ENCODE peak calls at places on chromosomes 1 and 21, in eight cellular contexts. L, O, R, S, M, X, A and B are unnamed samples.

GRCh38 chr1:23403038-23403336 is 21.6 kb downstream of the TCEA3 start:
- DNase-seq in L (no peak), O (no peak), R (peak; percentile 44), S (peak; percentile 48), M (peak; percentile 68), X (peak; percentile 84), A (no peak), B (no peak)

GRCh38 chr1:54384921-54385726 is 21.1 kb downstream of the SSBP3 start:
- DNase-seq in L (no peak), O (no peak), R (no peak), S (no peak), M (no peak), X (peak; percentile 21), A (no peak), B (no peak)

GRCh38 chr1:89820423-89821321 is at the start of gene LRRC8D:
- DNase-seq in L (peak; percentile 93), O (peak; percentile 87), R (peak; percentile 76), S (peak; percentile 75), M (peak; percentile 89), X (peak; percentile 94), A (peak; percentile 72), B (peak; percentile 89)

GRCh38 chr21:38476385-38476784 is 21.9 kb downstream of the ERG start:
- DNase-seq in L (no peak), O (no peak), R (no peak), S (no peak), M (no peak), X (peak; percentile 92), A (no peak), B (peak; percentile 79)

GRCh38 chr1:222009105-222009730 is 267.3 kb upstream of the DUSP10 start:
- DNase-seq in L (no peak), O (peak; percentile 19), R (no peak), S (no peak), M (no peak), X (peak; percentile 33), A (no peak), B (peak; percentile 6)

GRCh38 chr1:182430263-182431068 is 19.5 kb upstream of the RGSL1 start:
- DNase-seq in L (no peak), O (no peak), R (no peak), S (no peak), M (no peak), X (peak; percentile 85), A (no peak), B (peak; percentile 11)

GRCh38 chr1:218209351-218209861 is 75.7 kb upstream of the RRP15 start:
- DNase-seq in L (no peak), O (no peak), R (peak; percentile 5), S (no peak), M (no peak), X (no peak), A (no peak), B (no peak)

GRCh38 chr1:185439727-185440415 is 122.8 kb upstream of the IVNS1ABP start:
- DNase-seq in L (no peak), O (no peak), R (peak; percentile 15), S (no peak), M (peak; percentile 58), X (no peak), A (no peak), B (peak; percentile 56)

GRCh38 chr1:16175610-16176553 is 20.0 kb upstream of the EPHA2 start:
- DNase-seq in L (peak; percentile 93), O (peak; percentile 87), R (no peak), S (peak; percentile 94), M (peak; percentile 95), X (no peak), A (no peak), B (no peak)

GRCh38 chr1:225866981-225867380 is 15.2 kb downstream of the TMEM63A start:
- DNase-seq in L (no peak), O (no peak), R (no peak), S (no peak), M (no peak), X (peak; percentile 61), A (no peak), B (no peak)

GRCh38 chr1:240878631-240879030 is 266.7 kb upstream of the GREM2 start:
- DNase-seq in L (no peak), O (no peak), R (no peak), S (no peak), M (no peak), X (no peak), A (no peak), B (no peak)

GRCh38 chr1:179079113-179079761 is 2.6 kb upstream of the TOR3A start:
- DNase-seq in L (no peak), O (peak; percentile 58), R (no peak), S (no peak), M (peak; percentile 64), X (peak; percentile 83), A (no peak), B (peak; percentile 81)

GRCh38 chr1:36883315-36883949 is 150.9 kb downstream of the GRIK3 start:
- DNase-seq in L (no peak), O (no peak), R (no peak), S (no peak), M (no peak), X (no peak), A (no peak), B (no peak)

GRCh38 chr1:220271706-220272046 is 577 bp downstream of the RAB3GAP2 start:
- DNase-seq in L (no peak), O (peak; percentile 22), R (peak; percentile 7), S (peak; percentile 35), M (peak; percentile 14), X (peak; percentile 31), A (no peak), B (no peak)

GRCh38 chr1:46133181-46133658 is 791 bp upstream of the PIK3R3 start:
- DNase-seq in L (no peak), O (no peak), R (peak; percentile 61), S (no peak), M (peak; percentile 80), X (no peak), A (peak; percentile 61), B (peak; percentile 88)

DNA sequence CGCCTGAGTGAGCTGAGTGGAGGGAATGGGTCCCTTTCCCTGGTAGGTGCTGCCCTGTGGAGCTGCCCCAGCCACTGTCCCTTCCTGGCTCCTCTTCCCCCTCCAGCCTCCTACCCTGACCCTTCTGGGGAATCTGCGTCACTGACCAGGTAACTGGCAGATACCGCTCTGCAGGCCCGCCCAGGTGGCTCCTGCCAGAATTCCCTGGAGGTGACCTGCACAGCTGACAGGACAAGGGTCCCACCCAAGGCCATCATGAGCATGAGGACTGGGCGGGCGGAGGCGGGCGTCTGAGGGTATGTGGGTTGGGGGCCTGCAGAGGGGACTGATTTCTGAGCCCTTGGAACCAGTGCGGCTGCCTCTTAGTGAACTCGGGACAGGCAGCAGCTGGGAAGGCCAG is 32.5 kb downstream of the DHRS3 start:
- DNase-seq in L (no peak), O (no peak), R (no peak), S (no peak), M (no peak), X (no peak), A (no peak), B (no peak)
- TF ChIP-seq POLR2A in L (no peak), O (no peak), R (no peak), S (no peak), M (no peak), X (no peak), A (no peak), B (no peak)

DNA sequence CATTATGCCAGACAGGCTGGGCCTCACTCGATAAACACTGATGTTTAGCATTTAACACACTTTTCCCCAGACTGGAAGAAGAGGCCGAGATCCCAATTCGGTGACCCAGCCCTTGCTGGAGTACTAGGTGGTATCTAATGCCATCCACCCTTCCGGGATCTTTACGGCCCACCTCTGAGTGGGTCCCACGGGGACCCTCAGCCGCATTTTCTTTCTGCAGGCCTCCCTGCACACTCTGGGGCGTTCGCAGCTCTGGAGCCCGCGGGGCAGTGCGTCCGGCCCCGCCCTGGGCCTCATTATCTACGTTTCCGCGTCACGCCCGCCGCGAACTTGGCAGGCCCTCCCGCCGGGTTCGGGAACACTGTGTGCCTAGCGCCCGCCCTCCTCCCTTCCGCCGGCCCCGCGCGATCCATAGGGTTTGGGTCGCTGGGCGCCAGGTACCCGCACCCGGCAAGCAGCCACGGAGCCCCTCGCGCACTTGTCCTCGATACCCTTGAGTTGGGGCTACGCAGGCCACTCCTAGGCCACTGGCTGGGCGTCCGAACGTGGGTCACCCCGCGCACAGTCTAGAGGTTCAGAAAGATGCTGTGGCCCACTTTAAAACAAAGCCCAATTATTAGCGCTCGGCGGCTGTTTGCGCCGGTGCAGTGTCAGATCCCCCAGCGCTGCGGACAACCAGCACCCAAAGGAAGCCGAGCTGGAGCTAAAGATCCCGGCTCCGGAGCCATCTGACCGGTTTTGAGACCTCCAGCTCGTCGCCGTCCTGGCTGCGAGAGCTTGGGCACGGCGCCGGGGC is 942 bp upstream of the EVA1C start:
- DNase-seq in L (peak; percentile 96), O (peak; percentile 90), R (peak; percentile 61), S (peak; percentile 98), M (peak; percentile 81), X (no peak), A (no peak), B (peak; percentile 86)
- TF ChIP-seq POLR2A in L (no peak), O (peak; percentile 90), R (peak; percentile 23), S (peak; percentile 94), M (peak; percentile 69), X (no peak), A (no peak), B (peak; percentile 88)

GRCh38 chr1:160565568-160565967 is 13.7 kb downstream of the CD84 start:
- DNase-seq in L (no peak), O (peak; percentile 22), R (no peak), S (no peak), M (no peak), X (no peak), A (no peak), B (no peak)

GRCh38 chr1:160570847-160571246 is 8.4 kb downstream of the CD84 start:
- DNase-seq in L (no peak), O (no peak), R (no peak), S (no peak), M (no peak), X (peak; percentile 26), A (no peak), B (no peak)

GRCh38 chr1:160567858-160568682 is 11.2 kb downstream of the CD84 start:
- DNase-seq in L (no peak), O (no peak), R (no peak), S (no peak), M (no peak), X (peak; percentile 88), A (no peak), B (peak; percentile 32)
- TF ChIP-seq POLR2A in L (no peak), O (no peak), R (no peak), S (no peak), M (no peak), X (peak; percentile 24), A (no peak), B (no peak)

GRCh38 chr1:26315874-26316850 is 1.6 kb upstream of the CD52 start:
- DNase-seq in L (no peak), O (no peak), R (no peak), S (no peak), M (no peak), X (peak; percentile 23), A (no peak), B (no peak)

GRCh38 chr1:26317143-26317542 is 615 bp upstream of the CD52 start:
- DNase-seq in L (no peak), O (no peak), R (no peak), S (no peak), M (no peak), X (no peak), A (no peak), B (no peak)

GRCh38 chr1:26317612-26318337 is at the start of gene CD52:
- DNase-seq in L (no peak), O (no peak), R (no peak), S (no peak), M (no peak), X (peak; percentile 62), A (peak; percentile 76), B (no peak)

GRCh38 chr1:26320896-26321295 is 3.1 kb downstream of the CD52 start:
- DNase-seq in L (no peak), O (no peak), R (no peak), S (no peak), M (no peak), X (no peak), A (no peak), B (no peak)

GRCh38 chr1:26318338-26319064 is 743 bp downstream of the CD52 start:
- DNase-seq in L (no peak), O (no peak), R (no peak), S (no peak), M (no peak), X (peak; percentile 20), A (no peak), B (no peak)
- TF ChIP-seq POLR2A in L (no peak), O (no peak), R (no peak), S (no peak), M (no peak), X (no peak), A (peak; percentile 29), B (no peak)